ENCODE peak calls at places on chromosomes 6 and 20, in nine cellular contexts. One of them, this sample, is unnamed.

GRCh38 chr20:19354950-19355349 is 142.5 kb downstream of the SLC24A3 start:
- DNase-seq in fibroblast of lung: no peak
- DNase-seq in upper lobe of left lung: no peak
- DNase-seq in psoas muscle: no peak
- DNase-seq in lower lobe of right lung: no peak
- DNase-seq in lung: no peak
- DNase-seq in CD8-positive, alpha-beta memory T cell: no peak
- DNase-seq in PC-3: no peak
- DNase-seq in coronary artery: no peak
- DNase-seq in this sample: no peak

GRCh38 chr20:24629668-24630067 is 160.2 kb downstream of the SYNDIG1 start:
- DNase-seq in fibroblast of lung: no peak
- DNase-seq in upper lobe of left lung: no peak
- DNase-seq in psoas muscle: no peak
- DNase-seq in lower lobe of right lung: no peak
- DNase-seq in lung: no peak
- DNase-seq in CD8-positive, alpha-beta memory T cell: no peak
- DNase-seq in PC-3: no peak
- DNase-seq in coronary artery: peak
- DNase-seq in this sample: peak

GRCh38 chr6:23523771-23524170 is 602.2 kb upstream of the NRSN1 start:
- DNase-seq in fibroblast of lung: no peak
- DNase-seq in upper lobe of left lung: no peak
- DNase-seq in psoas muscle: no peak
- DNase-seq in lower lobe of right lung: no peak
- DNase-seq in lung: no peak
- DNase-seq in CD8-positive, alpha-beta memory T cell: no peak
- DNase-seq in PC-3: no peak
- DNase-seq in coronary artery: no peak
- DNase-seq in this sample: no peak

GRCh38 chr6:124655856-124656255 is 306.4 kb upstream of the RNF217 start:
- DNase-seq in fibroblast of lung: no peak
- DNase-seq in upper lobe of left lung: no peak
- DNase-seq in psoas muscle: no peak
- DNase-seq in lower lobe of right lung: no peak
- DNase-seq in lung: no peak
- DNase-seq in CD8-positive, alpha-beta memory T cell: no peak
- DNase-seq in PC-3: no peak
- DNase-seq in coronary artery: no peak
- DNase-seq in this sample: no peak

GRCh38 chr6:106184629-106185028 is 98.5 kb downstream of the PRDM1 start:
- DNase-seq in fibroblast of lung: peak
- DNase-seq in upper lobe of left lung: no peak
- DNase-seq in psoas muscle: no peak
- DNase-seq in lower lobe of right lung: no peak
- DNase-seq in lung: no peak
- DNase-seq in CD8-positive, alpha-beta memory T cell: no peak
- DNase-seq in PC-3: no peak
- DNase-seq in coronary artery: no peak
- DNase-seq in this sample: no peak

GRCh38 chr20:37680420-37680819 is 13.4 kb upstream of the CTNNBL1 start:
- DNase-seq in fibroblast of lung: peak
- DNase-seq in upper lobe of left lung: no peak
- DNase-seq in psoas muscle: no peak
- DNase-seq in lower lobe of right lung: no peak
- DNase-seq in lung: no peak
- DNase-seq in CD8-positive, alpha-beta memory T cell: no peak
- DNase-seq in PC-3: peak
- DNase-seq in coronary artery: no peak
- DNase-seq in this sample: no peak

GRCh38 chr20:61810709-61811565 is 254.7 kb downstream of the TAF4 start:
- DNase-seq in fibroblast of lung: no peak
- DNase-seq in upper lobe of left lung: no peak
- DNase-seq in psoas muscle: peak
- DNase-seq in lower lobe of right lung: peak
- DNase-seq in lung: no peak
- DNase-seq in CD8-positive, alpha-beta memory T cell: no peak
- DNase-seq in PC-3: no peak
- DNase-seq in coronary artery: no peak
- DNase-seq in this sample: no peak

GRCh38 chr6:118696262-118696661 is 44.9 kb upstream of the CEP85L start:
- DNase-seq in fibroblast of lung: no peak
- DNase-seq in upper lobe of left lung: no peak
- DNase-seq in psoas muscle: peak
- DNase-seq in lower lobe of right lung: no peak
- DNase-seq in lung: no peak
- DNase-seq in CD8-positive, alpha-beta memory T cell: no peak
- DNase-seq in PC-3: no peak
- DNase-seq in coronary artery: no peak
- DNase-seq in this sample: no peak

GRCh38 chr6:15413558-15414257 is 167.8 kb downstream of the JARID2 start:
- DNase-seq in fibroblast of lung: peak
- DNase-seq in upper lobe of left lung: no peak
- DNase-seq in psoas muscle: no peak
- DNase-seq in lower lobe of right lung: no peak
- DNase-seq in lung: no peak
- DNase-seq in CD8-positive, alpha-beta memory T cell: no peak
- DNase-seq in PC-3: no peak
- DNase-seq in coronary artery: no peak
- DNase-seq in this sample: no peak

GRCh38 chr20:50380697-50381040 is 129.5 kb upstream of the PTPN1 start:
- DNase-seq in fibroblast of lung: peak
- DNase-seq in upper lobe of left lung: no peak
- DNase-seq in psoas muscle: no peak
- DNase-seq in lower lobe of right lung: no peak
- DNase-seq in lung: no peak
- DNase-seq in CD8-positive, alpha-beta memory T cell: no peak
- DNase-seq in PC-3: peak
- DNase-seq in coronary artery: no peak
- DNase-seq in this sample: no peak

GRCh38 chr6:13471184-13471583 is 16.2 kb downstream of the GFOD1 start:
- DNase-seq in fibroblast of lung: no peak
- DNase-seq in upper lobe of left lung: no peak
- DNase-seq in psoas muscle: no peak
- DNase-seq in lower lobe of right lung: no peak
- DNase-seq in lung: no peak
- DNase-seq in CD8-positive, alpha-beta memory T cell: no peak
- DNase-seq in PC-3: no peak
- DNase-seq in coronary artery: peak
- DNase-seq in this sample: no peak
- H3K27ac ChIP-seq in fibroblast of lung: no peak
- H3K27ac ChIP-seq in upper lobe of left lung: no peak
- H3K27ac ChIP-seq in psoas muscle: no peak
- H3K27ac ChIP-seq in lower lobe of right lung: no peak
- H3K27ac ChIP-seq in lung: no peak
- H3K27ac ChIP-seq in CD8-positive, alpha-beta memory T cell: no peak
- H3K27ac ChIP-seq in PC-3: no peak
- H3K27ac ChIP-seq in coronary artery: no peak
- H3K27ac ChIP-seq in this sample: peak

DNA sequence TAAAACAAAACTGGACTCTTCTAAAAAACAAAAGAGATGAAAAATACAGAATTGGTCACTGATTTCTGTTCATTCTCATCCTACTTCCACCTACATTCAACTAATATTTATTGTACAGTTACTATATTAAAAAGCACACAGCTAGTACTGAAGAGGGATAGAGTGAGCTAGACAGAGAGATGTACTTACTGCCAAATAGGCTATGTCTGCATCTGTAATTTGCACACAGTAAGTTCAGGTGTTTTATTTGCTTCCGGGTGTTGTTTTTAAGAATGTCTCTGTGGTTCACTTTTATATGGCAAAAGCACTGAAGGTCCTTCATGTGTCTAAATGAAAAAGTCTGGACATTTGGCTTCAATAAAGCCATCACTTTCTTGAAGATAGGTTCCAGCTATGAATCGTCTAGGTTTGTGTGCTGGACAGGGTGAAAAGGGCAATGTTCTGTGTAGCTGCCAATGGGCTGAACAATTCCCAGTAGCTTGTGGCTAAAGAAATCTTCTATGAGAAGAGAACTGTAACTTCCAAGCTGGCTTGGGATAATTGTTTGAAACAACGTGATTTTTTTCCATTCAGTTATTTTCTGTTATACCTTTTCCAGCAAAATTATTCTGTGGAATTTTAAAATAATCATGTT is 47.3 kb downstream of the EPB41L2 start:
- DNase-seq in fibroblast of lung: peak
- DNase-seq in upper lobe of left lung: no peak
- DNase-seq in psoas muscle: no peak
- DNase-seq in lower lobe of right lung: no peak
- DNase-seq in lung: no peak
- DNase-seq in CD8-positive, alpha-beta memory T cell: no peak
- DNase-seq in PC-3: no peak
- DNase-seq in coronary artery: no peak
- DNase-seq in this sample: no peak
- H3K27ac ChIP-seq in fibroblast of lung: no peak
- H3K27ac ChIP-seq in upper lobe of left lung: peak
- H3K27ac ChIP-seq in psoas muscle: no peak
- H3K27ac ChIP-seq in lower lobe of right lung: peak
- H3K27ac ChIP-seq in lung: no peak
- H3K27ac ChIP-seq in CD8-positive, alpha-beta memory T cell: no peak
- H3K27ac ChIP-seq in PC-3: no peak
- H3K27ac ChIP-seq in coronary artery: peak
- H3K27ac ChIP-seq in this sample: peak

GRCh38 chr6:52423971-52424381 is 3.8 kb downstream of the EFHC1 start:
- DNase-seq in fibroblast of lung: peak
- DNase-seq in upper lobe of left lung: no peak
- DNase-seq in psoas muscle: no peak
- DNase-seq in lower lobe of right lung: no peak
- DNase-seq in lung: no peak
- DNase-seq in CD8-positive, alpha-beta memory T cell: no peak
- DNase-seq in PC-3: peak
- DNase-seq in coronary artery: no peak
- DNase-seq in this sample: no peak
- H3K27ac ChIP-seq in fibroblast of lung: peak
- H3K27ac ChIP-seq in upper lobe of left lung: no peak
- H3K27ac ChIP-seq in psoas muscle: peak
- H3K27ac ChIP-seq in lower lobe of right lung: no peak
- H3K27ac ChIP-seq in lung: peak
- H3K27ac ChIP-seq in CD8-positive, alpha-beta memory T cell: no peak
- H3K27ac ChIP-seq in PC-3: no peak
- H3K27ac ChIP-seq in coronary artery: peak
- H3K27ac ChIP-seq in this sample: no peak

DNA sequence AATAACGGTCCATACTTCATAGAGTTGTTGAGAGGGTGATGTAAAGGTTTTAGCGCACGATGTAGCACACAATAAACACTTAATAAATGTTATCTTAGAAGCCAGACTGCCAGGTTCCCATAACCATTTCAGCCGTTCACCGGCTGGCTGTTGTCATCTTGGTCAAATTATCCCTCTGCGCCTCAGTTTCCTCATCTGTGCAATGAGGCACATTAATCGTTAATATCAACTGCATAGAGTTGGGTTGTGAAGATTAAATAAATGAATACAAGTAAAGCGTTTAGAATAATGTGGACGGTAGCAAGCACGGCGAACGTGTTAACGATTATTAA is 432 bp upstream of the PSMF1 start:
- DNase-seq in fibroblast of lung: no peak
- DNase-seq in upper lobe of left lung: no peak
- DNase-seq in psoas muscle: no peak
- DNase-seq in lower lobe of right lung: no peak
- DNase-seq in lung: no peak
- DNase-seq in CD8-positive, alpha-beta memory T cell: no peak
- DNase-seq in PC-3: no peak
- DNase-seq in coronary artery: no peak
- DNase-seq in this sample: no peak
- H3K27ac ChIP-seq in fibroblast of lung: peak
- H3K27ac ChIP-seq in upper lobe of left lung: peak
- H3K27ac ChIP-seq in psoas muscle: peak
- H3K27ac ChIP-seq in lower lobe of right lung: peak
- H3K27ac ChIP-seq in lung: peak
- H3K27ac ChIP-seq in CD8-positive, alpha-beta memory T cell: peak
- H3K27ac ChIP-seq in PC-3: no peak
- H3K27ac ChIP-seq in coronary artery: peak
- H3K27ac ChIP-seq in this sample: peak

GRCh38 chr20:53764416-53764800 is 170.8 kb upstream of the ZNF217 start:
- DNase-seq in fibroblast of lung: no peak
- DNase-seq in upper lobe of left lung: no peak
- DNase-seq in psoas muscle: no peak
- DNase-seq in lower lobe of right lung: no peak
- DNase-seq in lung: no peak
- DNase-seq in CD8-positive, alpha-beta memory T cell: no peak
- DNase-seq in PC-3: no peak
- DNase-seq in coronary artery: no peak
- DNase-seq in this sample: no peak
- H3K27ac ChIP-seq in fibroblast of lung: peak
- H3K27ac ChIP-seq in upper lobe of left lung: no peak
- H3K27ac ChIP-seq in psoas muscle: no peak
- H3K27ac ChIP-seq in lower lobe of right lung: no peak
- H3K27ac ChIP-seq in lung: no peak
- H3K27ac ChIP-seq in CD8-positive, alpha-beta memory T cell: no peak
- H3K27ac ChIP-seq in PC-3: peak
- H3K27ac ChIP-seq in coronary artery: no peak
- H3K27ac ChIP-seq in this sample: no peak

This sample was measured in dorsolateral prefrontal cortex.